ENCODE peak calls at places on chromosomes 4 and X, in four cellular contexts. F is PC-3, G is lower leg skin, I is Peyer's patch. M is an unnamed sample.

GRCh38 chr4:119471259-119471658 is 149.3 kb upstream of the FABP2 start:
- DNase-seq in F (no peak), G (no peak), I (no peak), M (no peak)

GRCh38 chrX:153766098-153766817 is 2.2 kb downstream of the PLXNB3 start:
- DNase-seq in F (peak), G (no peak), I (no peak), M (no peak)

GRCh38 chrX:24215282-24215681 is 65.8 kb downstream of the ZFX start:
- DNase-seq in F (no peak), G (peak), I (no peak), M (no peak)

GRCh38 chr4:6920174-6920573 is 10.5 kb downstream of the TBC1D14 start:
- DNase-seq in F (no peak), G (no peak), I (no peak), M (no peak)

GRCh38 chr4:109472343-109472761 is 38.7 kb downstream of the SEC24B start:
- DNase-seq in F (peak), G (no peak), I (no peak), M (no peak)

GRCh38 chrX:12701625-12702024 is 89.6 kb upstream of the PRPS2 start:
- DNase-seq in F (peak), G (no peak), I (peak), M (peak)

GRCh38 chr4:44632733-44633132 is 18.7 kb downstream of the YIPF7 start:
- DNase-seq in F (no peak), G (no peak), I (no peak), M (no peak)

GRCh38 chrX:19875051-19875432 is 12.4 kb downstream of the SH3KBP1 start:
- DNase-seq in F (peak), G (no peak), I (peak), M (no peak)

GRCh38 chrX:16855363-16856075 is 14.6 kb downstream of the RBBP7 start:
- DNase-seq in F (no peak), G (no peak), I (no peak), M (no peak)

GRCh38 chrX:103101280-103102042 is 8.5 kb upstream of the NXF3 start:
- DNase-seq in F (no peak), G (no peak), I (no peak), M (no peak)

GRCh38 chrX:32745323-32745722 is 466.0 kb downstream of the DMD start:
- DNase-seq in F (no peak), G (no peak), I (no peak), M (no peak)

GRCh38 chr4:69321153-69321729 is 41.0 kb downstream of the UGT2B28 start:
- DNase-seq in F (no peak), G (peak), I (no peak), M (no peak)

GRCh38 chr4:118279328-118279727 is 73.5 kb downstream of the PRSS12 start:
- DNase-seq in F (no peak), G (no peak), I (no peak), M (no peak)

GRCh38 chrX:49956313-49956712 is 33.9 kb downstream of the CLCN5 start:
- DNase-seq in F (no peak), G (no peak), I (no peak), M (no peak)

GRCh38 chrX:105645667-105646354 is 176.5 kb upstream of the NRK start:
- DNase-seq in F (peak), G (no peak), I (no peak), M (no peak)

GRCh38 chr4:144343143-144343755 is 202.7 kb upstream of the GYPA start:
- DNase-seq in F (no peak), G (no peak), I (no peak), M (no peak)

GRCh38 chr4:121650741-121651140 is 46.0 kb downstream of the ANXA5 start:
- DNase-seq in F (no peak), G (no peak), I (no peak), M (no peak)

GRCh38 chr4:5120468-5120867 is 69.2 kb downstream of the STK32B start:
- DNase-seq in F (no peak), G (no peak), I (no peak), M (no peak)

GRCh38 chr4:88999392-88999791 is 57.6 kb downstream of the FAM13A start:
- DNase-seq in F (no peak), G (no peak), I (no peak), M (no peak)

GRCh38 chr4:26432419-26432818 is 57.9 kb downstream of the CCKAR start:
- DNase-seq in F (no peak), G (no peak), I (no peak), M (no peak)

GRCh38 chr4:3772632-3773031 is 6.4 kb downstream of the ADRA2C start:
- DNase-seq in F (no peak), G (no peak), I (no peak), M (no peak)

GRCh38 chrX:129423191-129423590 is 100.1 kb downstream of the SMARCA1 start:
- DNase-seq in F (no peak), G (no peak), I (no peak), M (no peak)
- H3K4me3 ChIP-seq in F (no peak), G (no peak), I (no peak), M (no peak)

GRCh38 chr4:151248519-151248918 is 28.4 kb upstream of the PRSS48 start:
- DNase-seq in F (no peak), G (no peak), I (no peak), M (no peak)

GRCh38 chr4:151256134-151256533 is 20.8 kb upstream of the PRSS48 start:
- DNase-seq in F (no peak), G (no peak), I (no peak), M (no peak)

GRCh38 chr4:151250706-151251105 is 26.3 kb upstream of the PRSS48 start:
- DNase-seq in F (no peak), G (no peak), I (no peak), M (no peak)

GRCh38 chr4:151247395-151247794 is 29.6 kb upstream of the PRSS48 start:
- DNase-seq in F (no peak), G (no peak), I (no peak), M (no peak)

GRCh38 chr4:151251922-151252321 is 25.0 kb upstream of the PRSS48 start:
- DNase-seq in F (no peak), G (no peak), I (no peak), M (no peak)
- TF ChIP-seq CTCF in F (no peak), G (no peak), I (no peak), M (no peak)

GRCh38 chr4:128707864-128708263 is 101.6 kb upstream of the JADE1 start:
- DNase-seq in F (peak), G (no peak), I (no peak), M (no peak)
- H3K4me3 ChIP-seq in F (no peak), G (no peak), I (no peak), M (no peak)

GRCh38 chr4:53706422-53707032 is 115.2 kb upstream of the LNX1 start:
- DNase-seq in F (peak), G (no peak), I (no peak), M (peak)

GRCh38 chr4:53704329-53704728 is 113.0 kb upstream of the LNX1 start:
- DNase-seq in F (no peak), G (no peak), I (no peak), M (no peak)

GRCh38 chr4:53705151-53705764 is 114.0 kb upstream of the LNX1 start:
- DNase-seq in F (peak), G (no peak), I (no peak), M (no peak)

GRCh38 chr4:53703267-53703655 is 112.0 kb upstream of the LNX1 start:
- DNase-seq in F (no peak), G (no peak), I (no peak), M (no peak)

GRCh38 chr4:53705972-53706371 is 114.7 kb upstream of the LNX1 start:
- DNase-seq in F (no peak), G (no peak), I (no peak), M (no peak)
- TF ChIP-seq CTCF in F (no peak), G (no peak), I (no peak), M (no peak)

DNA sequence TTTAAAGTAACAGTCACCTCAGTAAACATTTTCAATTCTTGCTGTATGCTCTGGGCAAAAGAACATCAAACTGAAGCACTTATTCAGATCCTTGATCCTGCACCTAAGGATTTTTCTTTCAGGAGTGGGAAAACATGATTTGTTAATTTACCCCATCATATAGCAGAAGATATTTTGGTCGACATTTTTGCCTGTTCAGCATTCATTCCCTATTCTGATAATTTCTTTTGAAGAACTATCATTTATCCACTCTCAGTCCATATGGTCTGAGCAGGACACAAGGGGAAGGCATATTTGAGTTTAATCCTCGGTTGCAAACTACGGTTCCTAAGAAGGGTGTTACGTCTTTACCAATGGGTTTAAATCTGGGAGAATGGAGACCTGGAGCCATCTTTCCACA is 1.2 kb upstream of the CLOCK start:
- DNase-seq in F (no peak), G (no peak), I (no peak), M (no peak)
- H3K4me3 ChIP-seq in F (peak), G (no peak), I (no peak), M (peak)

DNA sequence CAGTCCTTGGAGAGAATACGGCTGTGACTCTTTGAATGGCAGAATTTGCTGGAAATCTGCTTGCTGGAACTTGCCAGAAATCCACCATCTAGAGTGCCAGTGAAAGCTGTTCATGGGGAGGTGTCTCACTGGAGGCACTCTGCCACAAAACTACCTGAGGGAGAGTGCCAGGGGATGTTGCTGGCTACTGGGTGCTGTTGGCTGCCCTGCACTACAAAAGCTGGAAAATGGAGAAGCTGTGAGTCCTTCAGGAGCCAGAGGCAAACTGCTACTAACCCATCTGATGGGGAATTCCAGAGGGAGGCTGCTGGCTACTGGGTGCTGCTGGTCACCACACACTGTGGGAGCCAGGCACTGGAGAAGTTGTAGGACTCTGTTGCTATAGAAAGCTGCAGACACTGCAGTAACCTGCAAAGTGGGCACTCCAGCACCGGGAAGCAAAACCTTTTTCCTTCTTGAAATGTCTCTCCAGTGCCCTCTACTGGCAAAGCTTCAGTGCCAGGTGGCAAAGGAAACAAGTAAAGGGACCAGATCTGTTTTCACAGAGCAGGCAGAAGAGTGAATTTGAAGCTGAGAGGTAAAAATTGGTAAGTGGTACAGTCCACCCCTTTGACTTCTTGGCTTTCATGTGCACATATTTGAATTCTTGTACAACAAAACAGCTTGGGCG is 47.8 kb upstream of the HSD17B10 start:
- DNase-seq in F (peak), G (peak), I (peak), M (peak)
- TF ChIP-seq CTCF in F (peak), G (no peak), I (peak), M (peak)

M was measured in GM12864.